ENCODE peak calls at places on chromosomes 4 and X, in four cellular contexts. D, V, A and J are unnamed samples.

GRCh38 chr4:128718793-128719192 is 90.7 kb upstream of the JADE1 start:
- DNase-seq in V (no peak), A (peak; percentile 29), D (no peak), J (no peak)

GRCh38 chrX:150903110-150903508 is 4.6 kb upstream of the CD99L2 start:
- DNase-seq in V (no peak), A (no peak), D (no peak), J (no peak)

GRCh38 chr4:128715616-128716015 is 93.9 kb upstream of the JADE1 start:
- DNase-seq in D (no peak), V (no peak), A (peak; percentile 18), J (no peak)

GRCh38 chr4:83152771-83153170 is 38.2 kb upstream of the PLAC8 start:
- DNase-seq in A (no peak), D (no peak), V (no peak), J (no peak)

GRCh38 chr4:182231503-182231902 is 11.7 kb upstream of the TENM3 start:
- DNase-seq in A (no peak), V (no peak), D (no peak), J (no peak)

GRCh38 chr4:3865986-3866812 is 100.0 kb downstream of the ADRA2C start:
- DNase-seq in V (no peak), D (no peak), A (no peak), J (no peak)

GRCh38 chrX:132958086-132958703 is at the start of gene HS6ST2:
- DNase-seq in A (no peak), V (peak; percentile 10), D (no peak), J (no peak)

GRCh38 chrX:150100261-150100660 is 162.0 kb upstream of the EOLA2 start:
- DNase-seq in D (no peak), V (no peak), A (no peak), J (no peak)

GRCh38 chr4:128380306-128380705 is 92.7 kb upstream of the PGRMC2 start:
- DNase-seq in A (no peak), V (no peak), D (no peak), J (no peak)

GRCh38 chr4:14853186-14853946 is 148.9 kb upstream of the CPEB2 start:
- DNase-seq in V (no peak), A (peak; percentile 66), D (no peak), J (no peak)

GRCh38 chr4:182074842-182075241 is 168.4 kb upstream of the TENM3 start:
- DNase-seq in V (no peak), A (no peak), D (no peak), J (no peak)

GRCh38 chr4:108210989-108211725 is 42.4 kb upstream of the LEF1 start:
- DNase-seq in A (no peak), V (no peak), D (no peak), J (no peak)

GRCh38 chr4:106329027-106329618 is 12.8 kb downstream of the AIMP1 start:
- DNase-seq in A (peak; percentile 21), D (no peak), V (no peak), J (no peak)

GRCh38 chr4:25896782-25897539 is 17.1 kb upstream of the SMIM20 start:
- DNase-seq in V (no peak), D (no peak), A (no peak), J (no peak)

GRCh38 chr4:169024762-169025161 is 14.7 kb upstream of the CBR4 start:
- DNase-seq in V (no peak), A (peak; percentile 11), D (no peak), J (no peak)

GRCh38 chr4:878796-879729 is 53.1 kb downstream of the GAK start:
- DNase-seq in V (no peak), D (no peak), A (no peak), J (no peak)

GRCh38 chrX:1020634-1021166 is 191.7 kb downstream of the CRLF2 start:
- DNase-seq in D (no peak), V (no peak), A (no peak), J (no peak)

GRCh38 chr4:125266901-125267601 is 47.7 kb upstream of the FAT4 start:
- DNase-seq in D (no peak), A (peak; percentile 23), V (no peak), J (no peak)

GRCh38 chr4:55125763-55126541 is 557 bp upstream of the KDR start:
- DNase-seq in V (peak; percentile 13), D (peak; percentile 78), A (no peak), J (no peak)
- TF ChIP-seq CTCF in V (no peak), D (no peak), A (no peak), J (no peak)

GRCh38 chr4:69025191-69025998 is 70.9 kb upstream of the UGT2B7 start:
- DNase-seq in A (no peak), V (no peak), D (no peak), J (no peak)
- TF ChIP-seq CTCF in A (peak; percentile 45), V (no peak), D (no peak), J (peak; percentile 28)

GRCh38 chrX:15815779-15816452 is 25.6 kb downstream of the ZRSR2 start:
- DNase-seq in A (no peak), V (no peak), D (no peak), J (no peak)
- TF ChIP-seq CTCF in A (peak; percentile 26), V (peak; percentile 43), D (no peak), J (peak; percentile 47)

GRCh38 chr4:27692868-27693634 is 832.4 kb downstream of the STIM2 start:
- DNase-seq in A (no peak), D (no peak), V (no peak), J (no peak)

GRCh38 chr4:27692098-27692679 is 831.5 kb downstream of the STIM2 start:
- DNase-seq in V (no peak), D (no peak), A (no peak), J (no peak)
- TF ChIP-seq CTCF in V (peak; percentile 51), D (no peak), A (peak; percentile 53), J (peak; percentile 59)

DNA sequence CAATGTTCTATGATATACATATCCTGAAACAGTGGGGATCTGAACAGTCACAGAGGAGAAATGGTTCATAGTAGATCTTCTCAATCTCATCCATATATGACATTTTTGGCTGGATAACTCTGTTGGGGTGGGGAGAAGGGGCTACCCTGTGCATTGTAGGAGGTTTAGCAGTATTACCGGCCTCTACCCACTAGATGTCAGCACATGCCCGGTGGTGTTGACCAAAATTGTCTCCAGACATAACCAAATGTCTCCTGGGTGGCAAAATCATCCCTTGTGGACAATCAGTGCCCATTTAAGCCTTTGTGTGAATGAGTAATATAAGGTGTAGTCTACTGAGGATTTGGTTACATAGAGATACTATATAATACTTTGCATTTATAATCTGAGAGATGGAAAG is 89.9 kb downstream of the PLS3 start:
- DNase-seq in D (no peak), A (no peak), V (no peak), J (no peak)
- TF ChIP-seq CTCF in D (peak; percentile 27), A (peak; percentile 60), V (peak; percentile 61), J (peak; percentile 81)

GRCh38 chr4:51997647-51998046 is 22.5 kb downstream of the LRRC66 start:
- DNase-seq in A (no peak), D (no peak), V (no peak), J (no peak)
- TF ChIP-seq CTCF in A (peak; percentile 7), D (no peak), V (no peak), J (no peak)